ENCODE peak calls at places on chromosomes 16 and 17, in four cellular contexts. One of them, this sample, is unnamed. For H3K4me1, the result is how much of the 10 kb centered on the place peaks cover.

GRCh38 chr17:233473-233941 is 52.1 kb upstream of the DOC2B start:
- DNase-seq in neuronal stem cell: no peak
- DNase-seq in IMR-90: no peak
- DNase-seq in H1: no peak
- DNase-seq in this sample: no peak

GRCh38 chr16:22388101-22388644 is 13.8 kb upstream of the CDR2 start:
- DNase-seq in neuronal stem cell: no peak
- DNase-seq in IMR-90: peak
- DNase-seq in H1: no peak
- DNase-seq in this sample: no peak

GRCh38 chr17:81635973-81636504 is 873 bp downstream of the NPLOC4 start:
- DNase-seq in H1: no peak
- DNase-seq in neuronal stem cell: no peak
- DNase-seq in IMR-90: peak
- DNase-seq in this sample: no peak

GRCh38 chr16:83438326-83438725 is 369.5 kb upstream of the HSBP1 start:
- DNase-seq in IMR-90: no peak
- DNase-seq in H1: no peak
- DNase-seq in neuronal stem cell: no peak
- DNase-seq in this sample: no peak

GRCh38 chr17:1783271-1783670 is 21.4 kb downstream of the SERPINF1 start:
- DNase-seq in H1: no peak
- DNase-seq in neuronal stem cell: no peak
- DNase-seq in IMR-90: no peak
- DNase-seq in this sample: peak

GRCh38 chr17:6749519-6749918 is 6.3 kb upstream of the XAF1 start:
- DNase-seq in IMR-90: no peak
- DNase-seq in neuronal stem cell: no peak
- DNase-seq in H1: no peak
- DNase-seq in this sample: no peak

GRCh38 chr17:66468241-66469087 is 166.1 kb downstream of the PRKCA start:
- DNase-seq in neuronal stem cell: no peak
- DNase-seq in IMR-90: peak
- DNase-seq in H1: no peak
- DNase-seq in this sample: peak

GRCh38 chr17:41492351-41492750 is 2.6 kb upstream of the KRT36 start:
- DNase-seq in H1: no peak
- DNase-seq in neuronal stem cell: no peak
- DNase-seq in IMR-90: peak
- DNase-seq in this sample: peak

GRCh38 chr17:16419074-16419928 is 3.9 kb downstream of the TRPV2 start:
- DNase-seq in neuronal stem cell: no peak
- DNase-seq in IMR-90: peak
- DNase-seq in H1: no peak
- DNase-seq in this sample: peak

GRCh38 chr16:31082368-31083045 is 6.2 kb downstream of the PRSS53 start:
- DNase-seq in neuronal stem cell: no peak
- DNase-seq in IMR-90: no peak
- DNase-seq in H1: no peak
- DNase-seq in this sample: no peak

GRCh38 chr16:28131210-28131609 is 67.7 kb upstream of the GSG1L start:
- DNase-seq in neuronal stem cell: no peak
- DNase-seq in IMR-90: no peak
- DNase-seq in H1: no peak
- DNase-seq in this sample: no peak

GRCh38 chr17:57408064-57408811 is 151.9 kb downstream of the MSI2 start:
- DNase-seq in neuronal stem cell: no peak
- DNase-seq in IMR-90: no peak
- DNase-seq in H1: no peak
- DNase-seq in this sample: peak

GRCh38 chr16:14553447-14553846 is 76.6 kb downstream of the PARN start:
- DNase-seq in IMR-90: no peak
- DNase-seq in neuronal stem cell: no peak
- DNase-seq in H1: no peak
- DNase-seq in this sample: no peak

GRCh38 chr17:70661342-70662222 is 492.2 kb downstream of the KCNJ2 start:
- DNase-seq in H1: no peak
- DNase-seq in neuronal stem cell: no peak
- DNase-seq in IMR-90: peak
- DNase-seq in this sample: peak

GRCh38 chr17:51258756-51259573 is 884 bp downstream of the MBTD1 start:
- DNase-seq in H1: no peak
- DNase-seq in neuronal stem cell: no peak
- DNase-seq in IMR-90: no peak
- DNase-seq in this sample: peak

GRCh38 chr17:69069289-69069688 is 8.6 kb upstream of the ABCA9 start:
- DNase-seq in neuronal stem cell: no peak
- DNase-seq in H1: no peak
- DNase-seq in IMR-90: no peak
- DNase-seq in this sample: no peak

GRCh38 chr17:31690118-31690517 is 168.9 kb downstream of the COPRS start:
- DNase-seq in IMR-90: peak
- DNase-seq in neuronal stem cell: no peak
- DNase-seq in H1: no peak
- DNase-seq in this sample: peak

GRCh38 chr16:58661199-58661830 is 23.3 kb downstream of the SLC38A7 start:
- DNase-seq in H1: no peak
- DNase-seq in IMR-90: peak
- DNase-seq in neuronal stem cell: peak
- DNase-seq in this sample: peak

GRCh38 chr17:915416-916201 is 64.0 kb downstream of the NXN start:
- DNase-seq in neuronal stem cell: no peak
- DNase-seq in H1: no peak
- DNase-seq in IMR-90: no peak
- DNase-seq in this sample: no peak

GRCh38 chr17:79053251-79053925 is 21.2 kb upstream of the ENGASE start:
- DNase-seq in IMR-90: peak
- DNase-seq in H1: no peak
- DNase-seq in neuronal stem cell: no peak
- DNase-seq in this sample: no peak

GRCh38 chr16:23121024-23121423 is 28.2 kb downstream of the USP31 start:
- DNase-seq in H1: no peak
- DNase-seq in IMR-90: no peak
- DNase-seq in neuronal stem cell: no peak
- DNase-seq in this sample: no peak

GRCh38 chr16:11232852-11233726 is 22.9 kb downstream of the SOCS1 start:
- DNase-seq in IMR-90: no peak
- DNase-seq in neuronal stem cell: no peak
- DNase-seq in H1: peak
- DNase-seq in this sample: no peak

GRCh38 chr17:2749058-2749783 is at the start of gene CCDC92B:
- DNase-seq in IMR-90: no peak
- DNase-seq in H1: peak
- DNase-seq in neuronal stem cell: peak
- DNase-seq in this sample: no peak

GRCh38 chr16:67430504-67431076 is 331 bp upstream of the HSD11B2 start:
- DNase-seq in neuronal stem cell: peak
- DNase-seq in IMR-90: no peak
- DNase-seq in H1: peak
- DNase-seq in this sample: no peak

GRCh38 chr17:80485846-80486245 is 9.4 kb upstream of the NPTX1 start:
- DNase-seq in H1: no peak
- DNase-seq in IMR-90: no peak
- DNase-seq in neuronal stem cell: no peak
- DNase-seq in this sample: no peak

GRCh38 chr17:45973099-45973838 is 25.8 kb upstream of the STH start:
- DNase-seq in H1: no peak
- DNase-seq in IMR-90: no peak
- DNase-seq in neuronal stem cell: no peak
- DNase-seq in this sample: no peak

DNA sequence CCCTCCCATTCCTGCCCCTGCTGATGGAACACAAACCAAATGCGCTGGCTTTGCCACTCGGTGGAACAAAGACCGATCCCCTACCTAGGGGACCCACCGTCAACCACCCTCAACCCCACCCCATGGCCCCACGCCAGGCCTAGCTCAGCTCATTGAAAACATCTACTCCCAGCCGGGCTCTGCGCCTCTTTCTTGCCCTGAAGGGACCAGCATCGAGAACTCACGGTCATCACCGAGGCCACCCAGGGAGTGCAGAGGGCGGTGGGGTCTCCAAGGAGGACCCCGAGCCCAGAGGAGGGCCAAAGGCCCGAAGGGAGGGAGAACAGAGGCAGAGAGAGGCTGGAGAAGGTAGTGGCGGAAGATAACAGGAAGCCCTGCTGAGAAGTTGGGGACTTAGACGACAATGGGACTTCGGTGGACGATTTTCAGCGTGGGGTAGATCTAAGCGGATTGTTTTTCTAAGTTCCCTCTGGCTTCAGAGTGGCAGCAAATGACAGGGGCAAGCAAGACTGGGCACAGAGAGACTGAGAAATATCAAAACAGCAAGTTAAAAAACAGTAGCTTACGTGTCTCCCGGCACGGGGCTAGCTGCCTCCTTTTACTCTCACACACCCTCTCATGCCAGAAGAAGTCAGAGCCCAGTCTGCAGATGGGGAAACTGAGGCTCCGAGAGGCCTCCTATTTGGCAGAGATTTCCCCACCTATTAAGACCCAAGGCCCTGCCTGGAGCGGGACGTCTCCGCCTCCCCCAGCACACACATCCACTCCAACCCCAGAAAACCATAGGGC is 1.1 kb downstream of the CARHSP1 start:
- DNase-seq in H1: no peak
- DNase-seq in neuronal stem cell: peak
- DNase-seq in IMR-90: no peak
- DNase-seq in this sample: peak
- H2AK5ac ChIP-seq in H1: peak
- H2AK5ac ChIP-seq in neuronal stem cell: peak
- H2AK5ac ChIP-seq in IMR-90: peak
- H2AK5ac ChIP-seq in this sample: peak

GRCh38 chr17:17694229-17695081 is 13.2 kb downstream of the RAI1 start:
- DNase-seq in H1: peak
- DNase-seq in neuronal stem cell: no peak
- DNase-seq in IMR-90: peak
- DNase-seq in this sample: peak

GRCh38 chr17:17696871-17697633 is 15.8 kb downstream of the RAI1 start:
- DNase-seq in neuronal stem cell: no peak
- DNase-seq in IMR-90: no peak
- DNase-seq in H1: no peak
- DNase-seq in this sample: no peak

GRCh38 chr17:17698371-17698770 is 17.1 kb downstream of the RAI1 start:
- DNase-seq in neuronal stem cell: no peak
- DNase-seq in IMR-90: no peak
- DNase-seq in H1: no peak
- DNase-seq in this sample: no peak

GRCh38 chr17:17693955-17694228 is 12.6 kb downstream of the RAI1 start:
- DNase-seq in H1: no peak
- DNase-seq in neuronal stem cell: no peak
- DNase-seq in IMR-90: no peak
- DNase-seq in this sample: no peak

DNA sequence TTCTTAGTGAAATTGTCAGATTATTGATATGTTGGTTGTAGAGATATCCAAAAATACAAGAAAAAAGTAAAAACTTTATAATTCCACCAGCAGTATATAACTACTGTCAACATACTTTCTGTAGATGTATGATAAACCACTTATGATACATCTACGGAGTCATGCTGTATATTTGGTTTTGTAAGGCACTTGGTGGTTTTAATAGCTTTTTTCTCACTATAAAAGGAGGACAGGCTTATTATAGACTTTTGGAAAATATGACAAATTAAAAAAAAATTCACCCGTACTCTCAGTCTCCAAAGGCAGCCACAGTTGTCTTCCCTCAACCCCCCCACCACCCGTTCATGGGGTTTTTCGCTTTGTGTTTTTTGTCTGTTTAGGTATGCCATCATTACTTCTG is 14.8 kb downstream of the RAI1 start:
- DNase-seq in IMR-90: no peak
- DNase-seq in H1: no peak
- DNase-seq in neuronal stem cell: no peak
- DNase-seq in this sample: no peak
- H3K4me1 ChIP-seq in IMR-90: half or more
- H3K4me1 ChIP-seq in H1: under half
- H3K4me1 ChIP-seq in neuronal stem cell: half or more
- H3K4me1 ChIP-seq in this sample: half or more

DNA sequence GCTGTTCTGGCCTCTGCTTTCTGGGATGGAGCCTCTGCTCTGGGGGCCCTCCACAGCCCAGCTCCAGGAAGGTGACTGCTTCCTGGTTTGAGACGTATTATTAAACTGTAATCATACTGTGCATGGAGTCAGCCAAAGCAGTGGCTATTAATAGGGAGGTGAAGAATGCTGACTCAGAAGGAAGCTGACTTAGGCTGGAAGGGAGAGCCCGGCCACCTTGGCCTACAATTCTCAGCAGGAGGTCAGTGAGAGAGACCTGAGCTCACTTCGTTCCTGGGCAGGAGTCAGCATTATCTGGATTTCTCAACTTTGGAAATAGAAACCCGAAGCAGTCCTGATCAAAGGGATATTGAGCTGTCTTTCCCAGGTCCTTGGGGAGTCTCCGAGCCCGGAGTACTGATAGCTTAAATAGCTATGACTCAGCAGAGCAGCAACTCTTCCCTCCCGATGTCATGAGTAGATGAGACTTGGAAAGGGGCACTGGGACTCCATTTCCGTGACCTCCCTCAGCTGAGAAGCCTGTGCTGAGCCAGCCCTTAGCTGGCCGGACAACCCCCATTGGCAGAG is 91.8 kb downstream of the YPEL2 start:
- DNase-seq in IMR-90: peak
- DNase-seq in neuronal stem cell: no peak
- DNase-seq in H1: no peak
- DNase-seq in this sample: peak
- H2AK5ac ChIP-seq in IMR-90: no peak
- H2AK5ac ChIP-seq in neuronal stem cell: no peak
- H2AK5ac ChIP-seq in H1: no peak
- H2AK5ac ChIP-seq in this sample: no peak

GRCh38 chr16:85978976-85979375 is 80.0 kb downstream of the IRF8 start:
- DNase-seq in H1: no peak
- DNase-seq in neuronal stem cell: no peak
- DNase-seq in IMR-90: no peak
- DNase-seq in this sample: no peak

GRCh38 chr16:85979605-85980004 is 80.6 kb downstream of the IRF8 start:
- DNase-seq in neuronal stem cell: no peak
- DNase-seq in H1: no peak
- DNase-seq in IMR-90: no peak
- DNase-seq in this sample: no peak

GRCh38 chr16:85980686-85981085 is 81.7 kb downstream of the IRF8 start:
- DNase-seq in neuronal stem cell: no peak
- DNase-seq in IMR-90: no peak
- DNase-seq in H1: no peak
- DNase-seq in this sample: no peak

GRCh38 chr16:85975421-85976100 is 76.6 kb downstream of the IRF8 start:
- DNase-seq in H1: no peak
- DNase-seq in neuronal stem cell: no peak
- DNase-seq in IMR-90: no peak
- DNase-seq in this sample: no peak

DNA sequence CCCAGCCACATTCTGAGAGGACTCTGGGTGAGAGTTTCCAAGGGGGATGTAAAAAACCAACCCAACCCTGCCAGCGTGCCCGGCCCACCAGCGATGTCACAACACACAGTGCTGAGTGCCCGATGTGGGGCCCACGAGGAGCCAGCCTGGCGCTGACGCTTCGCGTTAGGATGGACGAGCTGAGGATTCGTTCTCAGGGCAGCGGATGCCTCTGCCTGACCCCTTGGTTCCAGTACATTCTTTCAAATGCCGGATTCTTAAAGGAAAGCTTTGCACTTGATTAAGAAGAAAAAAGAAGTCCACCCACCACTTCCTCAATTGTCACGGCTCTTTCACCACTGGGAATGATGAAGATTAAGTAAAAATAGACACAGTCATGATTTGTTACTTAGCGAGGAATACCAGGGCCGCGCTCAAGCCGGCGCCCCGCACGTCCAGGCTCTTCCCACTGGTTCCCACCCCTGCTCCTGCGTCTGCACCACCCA is 79.4 kb downstream of the IRF8 start:
- DNase-seq in neuronal stem cell: no peak
- DNase-seq in H1: no peak
- DNase-seq in IMR-90: no peak
- DNase-seq in this sample: no peak
- H3K4me1 ChIP-seq in neuronal stem cell: under half
- H3K4me1 ChIP-seq in H1: under half
- H3K4me1 ChIP-seq in IMR-90: under half
- H3K4me1 ChIP-seq in this sample: under half

This sample was measured in mesenchymal stem cell.